ENCODE peak calls at places on chromosomes 3 and 15, in four cellular contexts. One of them, this sample, is unnamed.
A peak's percentile ranks its signal among the peaks of the same experiment; 100 is the strongest.

GRCh38 chr3:188914556-188914955 is 257.2 kb upstream of the TPRG1 start:
- DNase-seq in A549: no peak
- DNase-seq in HepG2: no peak
- DNase-seq in K562: no peak
- DNase-seq in this sample: no peak

GRCh38 chr15:51621917-51622268 is 678 bp downstream of the DMXL2 start:
- DNase-seq in A549: peak; percentile 76
- DNase-seq in HepG2: peak; percentile 7
- DNase-seq in K562: peak; percentile 41
- DNase-seq in this sample: peak; percentile 46

GRCh38 chr15:78034495-78035191 is 42.9 kb downstream of the TBC1D2B start:
- DNase-seq in A549: no peak
- DNase-seq in HepG2: no peak
- DNase-seq in K562: no peak
- DNase-seq in this sample: no peak

GRCh38 chr15:45710657-45711056 is 75.8 kb downstream of the SQOR start:
- DNase-seq in A549: no peak
- DNase-seq in HepG2: no peak
- DNase-seq in K562: no peak
- DNase-seq in this sample: no peak

GRCh38 chr15:65164139-65164538 is 21.0 kb downstream of the CLPX start:
- DNase-seq in A549: no peak
- DNase-seq in HepG2: no peak
- DNase-seq in K562: no peak
- DNase-seq in this sample: no peak

GRCh38 chr3:24264748-24265158 is 229.9 kb downstream of the THRB start:
- DNase-seq in A549: peak; percentile 49
- DNase-seq in HepG2: peak; percentile 53
- DNase-seq in K562: peak; percentile 81
- DNase-seq in this sample: no peak

GRCh38 chr15:91780387-91780786 is 73.1 kb upstream of the SLCO3A1 start:
- DNase-seq in A549: no peak
- DNase-seq in HepG2: no peak
- DNase-seq in K562: no peak
- DNase-seq in this sample: no peak

GRCh38 chr3:196323723-196324122 is 5.7 kb upstream of the DYNLT2B start:
- DNase-seq in A549: no peak
- DNase-seq in HepG2: peak; percentile 37
- DNase-seq in K562: no peak
- DNase-seq in this sample: peak; percentile 44

GRCh38 chr3:75906555-75907112 is 121.3 kb upstream of the ZNF717 start:
- DNase-seq in A549: no peak
- DNase-seq in HepG2: no peak
- DNase-seq in K562: no peak
- DNase-seq in this sample: peak; percentile 87

GRCh38 chr15:73989001-73989798 is 2.9 kb downstream of the STOML1 start:
- DNase-seq in A549: no peak
- DNase-seq in HepG2: no peak
- DNase-seq in K562: no peak
- DNase-seq in this sample: no peak

GRCh38 chr3:17967953-17968352 is 225.5 kb upstream of the TBC1D5 start:
- DNase-seq in A549: no peak
- DNase-seq in HepG2: no peak
- DNase-seq in K562: no peak
- DNase-seq in this sample: no peak

GRCh38 chr3:159417761-159418160 is 570.9 kb upstream of the IL12A start:
- DNase-seq in A549: no peak
- DNase-seq in HepG2: no peak
- DNase-seq in K562: no peak
- DNase-seq in this sample: no peak

GRCh38 chr3:158420654-158421396 is 150.2 kb upstream of the MLF1 start:
- DNase-seq in A549: peak; percentile 1
- DNase-seq in HepG2: no peak
- DNase-seq in K562: no peak
- DNase-seq in this sample: no peak

GRCh38 chr3:25037049-25037547 is 391.0 kb upstream of the RARB start:
- DNase-seq in A549: no peak
- DNase-seq in HepG2: no peak
- DNase-seq in K562: no peak
- DNase-seq in this sample: no peak

GRCh38 chr3:46110701-46111493 is 83.6 kb upstream of the XCR1 start:
- DNase-seq in A549: no peak
- DNase-seq in HepG2: no peak
- DNase-seq in K562: no peak
- DNase-seq in this sample: no peak

GRCh38 chr3:32571192-32571485 is 481 bp upstream of the DYNC1LI1 start:
- DNase-seq in A549: no peak
- DNase-seq in HepG2: no peak
- DNase-seq in K562: no peak
- DNase-seq in this sample: no peak

GRCh38 chr3:157408499-157409149 is 28.0 kb upstream of the PTX3 start:
- DNase-seq in A549: no peak
- DNase-seq in HepG2: no peak
- DNase-seq in K562: no peak
- DNase-seq in this sample: no peak

GRCh38 chr3:197600796-197601565 is 45.2 kb upstream of the BDH1 start:
- DNase-seq in A549: no peak
- DNase-seq in HepG2: no peak
- DNase-seq in K562: no peak
- DNase-seq in this sample: no peak

GRCh38 chr3:197595470-197596185 is 39.9 kb upstream of the BDH1 start:
- DNase-seq in A549: no peak
- DNase-seq in HepG2: no peak
- DNase-seq in K562: no peak
- DNase-seq in this sample: no peak

GRCh38 chr3:197598404-197598980 is 42.7 kb upstream of the BDH1 start:
- DNase-seq in A549: no peak
- DNase-seq in HepG2: no peak
- DNase-seq in K562: no peak
- DNase-seq in this sample: no peak

GRCh38 chr3:197597335-197597734 is 41.6 kb upstream of the BDH1 start:
- DNase-seq in A549: no peak
- DNase-seq in HepG2: peak; percentile 71
- DNase-seq in K562: no peak
- DNase-seq in this sample: no peak

DNA sequence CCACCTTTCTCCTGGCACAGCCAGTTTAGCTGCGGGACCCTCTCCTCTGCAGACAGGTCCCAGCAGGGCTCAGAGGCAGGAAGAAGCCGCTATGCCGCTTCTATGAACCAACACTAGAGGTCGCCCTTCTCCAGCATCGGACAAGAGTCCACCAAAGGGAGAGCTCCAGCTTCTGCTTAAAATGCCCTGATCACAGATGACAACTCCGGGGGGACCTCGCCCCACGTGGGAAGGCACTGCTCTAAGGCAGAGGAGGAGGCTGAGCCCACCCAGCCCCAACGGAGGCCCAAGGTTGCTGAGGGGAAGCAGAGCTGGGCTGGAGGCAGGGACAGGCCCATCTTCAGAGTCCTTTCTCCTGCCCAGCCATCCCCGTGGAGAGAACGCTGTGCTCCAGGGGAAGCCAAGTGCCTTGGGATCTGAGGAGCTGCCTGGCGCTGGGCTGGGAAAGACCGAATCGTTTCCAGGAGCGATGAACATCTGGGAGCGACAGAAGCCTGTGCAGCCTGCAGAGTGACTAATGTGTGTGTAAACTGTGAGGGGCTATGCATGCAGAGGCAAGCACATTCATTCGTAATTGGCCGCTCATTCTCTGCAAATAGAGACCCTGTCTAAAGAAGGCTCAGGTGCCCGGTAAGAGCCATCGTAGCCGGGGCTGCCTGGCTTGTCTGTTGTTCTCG is 43.5 kb upstream of the BDH1 start:
- DNase-seq in A549: peak; percentile 70
- DNase-seq in HepG2: peak; percentile 70
- DNase-seq in K562: peak; percentile 82
- DNase-seq in this sample: peak; percentile 85
- TF ChIP-seq ESRRA in A549: no peak
- TF ChIP-seq ESRRA in HepG2: no peak
- TF ChIP-seq ESRRA in K562: no peak
- TF ChIP-seq ESRRA in this sample: no peak

GRCh38 chr3:51519848-51520247 is 18.7 kb upstream of the RAD54L2 start:
- DNase-seq in A549: no peak
- DNase-seq in HepG2: peak; percentile 48
- DNase-seq in K562: no peak
- DNase-seq in this sample: no peak
- TF ChIP-seq ESRRA in A549: no peak
- TF ChIP-seq ESRRA in HepG2: no peak
- TF ChIP-seq ESRRA in K562: no peak
- TF ChIP-seq ESRRA in this sample: no peak

DNA sequence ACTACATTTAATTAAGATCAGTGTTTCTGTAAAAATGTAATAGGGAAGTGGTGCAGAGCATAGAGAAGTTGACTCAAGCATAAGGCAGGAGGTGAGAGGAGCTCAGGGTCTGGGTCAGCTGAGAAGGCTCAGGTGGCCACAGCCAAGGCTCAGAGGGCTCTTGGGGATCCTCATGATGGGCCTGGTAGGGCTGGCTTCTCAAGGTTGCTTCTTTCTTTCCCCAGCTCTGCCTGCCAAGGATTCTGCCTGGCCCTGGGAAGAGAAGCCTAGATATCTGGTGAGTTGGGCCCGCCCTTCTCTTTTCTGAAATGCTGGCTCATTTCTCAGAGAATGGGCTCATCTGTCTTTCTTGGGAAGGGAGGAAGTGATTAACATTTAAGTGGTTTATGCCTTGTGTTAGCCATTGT is 6.5 kb downstream of the ZNF589 start:
- DNase-seq in A549: no peak
- DNase-seq in HepG2: no peak
- DNase-seq in K562: no peak
- DNase-seq in this sample: no peak
- TF ChIP-seq ESRRA in A549: no peak
- TF ChIP-seq ESRRA in HepG2: no peak
- TF ChIP-seq ESRRA in K562: no peak
- TF ChIP-seq ESRRA in this sample: no peak

GRCh38 chr15:59736181-59736580 is 47.1 kb upstream of the BNIP2 start:
- DNase-seq in A549: no peak
- DNase-seq in HepG2: no peak
- DNase-seq in K562: no peak
- DNase-seq in this sample: peak; percentile 18

GRCh38 chr15:59746777-59747176 is 57.7 kb upstream of the BNIP2 start:
- DNase-seq in A549: no peak
- DNase-seq in HepG2: no peak
- DNase-seq in K562: no peak
- DNase-seq in this sample: no peak

GRCh38 chr15:59739557-59740186 is 50.6 kb upstream of the BNIP2 start:
- DNase-seq in A549: no peak
- DNase-seq in HepG2: no peak
- DNase-seq in K562: no peak
- DNase-seq in this sample: no peak

GRCh38 chr15:59738676-59739075 is 49.6 kb upstream of the BNIP2 start:
- DNase-seq in A549: no peak
- DNase-seq in HepG2: peak; percentile 46
- DNase-seq in K562: no peak
- DNase-seq in this sample: no peak

GRCh38 chr15:59741274-59741906 is 52.3 kb upstream of the BNIP2 start:
- DNase-seq in A549: no peak
- DNase-seq in HepG2: peak; percentile 18
- DNase-seq in K562: no peak
- DNase-seq in this sample: peak; percentile 33
- TF ChIP-seq ESRRA in A549: no peak
- TF ChIP-seq ESRRA in HepG2: no peak
- TF ChIP-seq ESRRA in K562: no peak
- TF ChIP-seq ESRRA in this sample: no peak

DNA sequence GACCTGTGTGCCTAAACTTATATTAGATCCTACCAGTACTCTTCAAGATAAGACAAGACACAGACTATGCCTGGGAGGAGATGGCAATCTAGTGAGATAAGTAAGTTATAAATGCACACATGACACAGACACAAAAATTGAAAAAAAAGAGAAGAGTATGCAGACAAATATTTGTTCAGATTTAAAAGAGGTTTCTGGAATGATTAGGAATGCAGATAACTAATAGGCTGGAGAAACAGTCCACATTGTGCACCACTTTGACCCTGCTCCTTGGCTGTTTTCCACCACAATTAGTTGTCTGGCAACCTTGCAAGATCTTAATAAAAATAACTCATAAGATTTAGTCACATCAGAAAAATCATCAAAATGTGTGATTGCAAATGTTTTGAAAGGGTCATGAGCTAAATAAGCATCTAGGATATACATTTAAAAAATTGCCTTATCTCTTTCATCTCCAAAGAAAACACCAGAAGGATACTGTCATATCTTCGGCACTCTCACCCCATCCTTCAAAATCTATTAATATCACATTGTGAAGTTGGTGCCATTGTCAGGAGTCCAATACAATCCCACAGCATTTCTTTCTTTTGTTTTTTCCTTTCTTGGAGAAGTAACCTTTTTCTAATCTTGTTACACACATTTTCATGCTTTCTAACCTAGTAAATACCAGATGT is 153.7 kb upstream of the KCNMB2 start:
- DNase-seq in A549: no peak
- DNase-seq in HepG2: no peak
- DNase-seq in K562: no peak
- DNase-seq in this sample: no peak
- TF ChIP-seq ESRRA in A549: no peak
- TF ChIP-seq ESRRA in HepG2: no peak
- TF ChIP-seq ESRRA in K562: no peak
- TF ChIP-seq ESRRA in this sample: no peak

GRCh38 chr3:65344846-65345245 is 657.0 kb upstream of the ADAMTS9 start:
- DNase-seq in A549: no peak
- DNase-seq in HepG2: no peak
- DNase-seq in K562: no peak
- DNase-seq in this sample: no peak

GRCh38 chr3:65347166-65347565 is 659.4 kb upstream of the ADAMTS9 start:
- DNase-seq in A549: no peak
- DNase-seq in HepG2: no peak
- DNase-seq in K562: no peak
- DNase-seq in this sample: no peak

GRCh38 chr3:65351753-65352152 is 664.0 kb upstream of the ADAMTS9 start:
- DNase-seq in A549: no peak
- DNase-seq in HepG2: no peak
- DNase-seq in K562: no peak
- DNase-seq in this sample: no peak

GRCh38 chr3:65350786-65351476 is 663.1 kb upstream of the ADAMTS9 start:
- DNase-seq in A549: no peak
- DNase-seq in HepG2: no peak
- DNase-seq in K562: no peak
- DNase-seq in this sample: no peak

DNA sequence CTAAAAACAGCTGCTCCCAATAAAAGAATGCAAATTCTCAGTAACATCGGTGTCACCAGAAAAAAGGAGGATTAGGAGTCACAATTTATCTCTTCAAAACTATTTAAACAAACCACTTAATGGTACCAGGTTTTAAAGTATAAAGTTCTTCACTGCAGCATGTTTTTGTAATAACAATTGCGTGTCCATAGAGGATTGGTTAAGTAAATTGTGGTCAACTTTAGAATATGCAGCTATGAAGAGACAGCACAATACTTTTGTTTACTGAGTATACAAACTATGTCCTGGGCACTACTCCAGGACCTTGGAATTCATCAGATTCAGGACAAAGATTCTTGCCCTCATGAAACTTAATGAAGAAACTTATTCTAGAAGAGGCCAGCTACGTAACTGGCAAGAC is 660.8 kb upstream of the ADAMTS9 start:
- DNase-seq in A549: no peak
- DNase-seq in HepG2: no peak
- DNase-seq in K562: no peak
- DNase-seq in this sample: no peak
- TF ChIP-seq ESRRA in A549: no peak
- TF ChIP-seq ESRRA in HepG2: no peak
- TF ChIP-seq ESRRA in K562: no peak
- TF ChIP-seq ESRRA in this sample: no peak

GRCh38 chr3:15360786-15361493 is 28.6 kb upstream of the SH3BP5 start:
- DNase-seq in A549: no peak
- DNase-seq in HepG2: no peak
- DNase-seq in K562: no peak
- DNase-seq in this sample: no peak
- TF ChIP-seq ESRRA in A549: no peak
- TF ChIP-seq ESRRA in HepG2: no peak
- TF ChIP-seq ESRRA in K562: no peak
- TF ChIP-seq ESRRA in this sample: no peak